ENCODE peak calls at places on chromosome X, in nine cellular contexts. N is activated CD8-positive, alpha-beta T cell treated with anti-CD3 and anti-CD28 coated beads, Interleukin-2, amount 10 ng/mL, durations not matched to agents 7 days and 5 days; F is activated T-cell treated with anti-CD3 and anti-CD28 coated beads, Interleukin-2, amount 50 U/mL, for 72 hours; C is mucosa of descending colon; U is T-cell; W is B cell; A is heart left ventricle; X is right cardiac atrium; H is K562. K is an unnamed sample.

GRCh38 chrX:137151403-137151802 is 117.6 kb upstream of the GPR101 start:
- ATAC-seq in N (no peak), F (no peak), C (no peak), U (no peak), W (no peak), A (no peak), X (no peak), H (no peak), K (no peak)

GRCh38 chrX:150736478-150736877 is 43.3 kb downstream of the MTMR1 start:
- ATAC-seq in N (no peak), F (no peak), C (no peak), U (no peak), W (peak; percentile 82), A (no peak), X (no peak), H (no peak), K (no peak)

GRCh38 chrX:49879656-49880277 is 483 bp downstream of the USP27X start:
- ATAC-seq in N (no peak), F (no peak), C (peak; percentile 7), U (peak; percentile 43), W (no peak), A (no peak), X (peak; percentile 15), H (peak; percentile 23), K (peak; percentile 4)

GRCh38 chrX:97398030-97398551 is 514.4 kb downstream of the RPA4 start:
- ATAC-seq in N (peak; percentile 47), F (peak; percentile 84), C (no peak), U (no peak), W (no peak), A (no peak), X (no peak), H (no peak), K (peak; percentile 69)

GRCh38 chrX:150200361-150200760 is 162.8 kb upstream of the MAMLD1 start:
- ATAC-seq in N (no peak), F (no peak), C (no peak), U (no peak), W (no peak), A (no peak), X (no peak), H (no peak), K (no peak)

GRCh38 chrX:43589735-43590515 is 66.2 kb upstream of the MAOA start:
- ATAC-seq in N (no peak), F (no peak), C (peak; percentile 88), U (no peak), W (no peak), A (no peak), X (peak; percentile 88), H (no peak), K (no peak)

GRCh38 chrX:155611302-155611701 is 1.4 kb downstream of the TMLHE start:
- ATAC-seq in N (no peak), F (no peak), C (no peak), U (no peak), W (no peak), A (no peak), X (no peak), H (no peak), K (no peak)

GRCh38 chrX:49838374-49838773 is 9.3 kb downstream of the PAGE4 start:
- ATAC-seq in N (no peak), F (peak; percentile 41), C (peak; percentile 58), U (no peak), W (no peak), A (no peak), X (peak; percentile 57), H (peak; percentile 73), K (no peak)

GRCh38 chrX:118418811-118419251 is 72.9 kb downstream of the WDR44 start:
- ATAC-seq in N (no peak), F (no peak), C (peak; percentile 62), U (no peak), W (no peak), A (no peak), X (no peak), H (no peak), K (no peak)

GRCh38 chrX:21658746-21659145 is 616 bp upstream of the KLHL34 start:
- ATAC-seq in N (peak; percentile 47), F (peak; percentile 53), C (peak; percentile 93), U (peak; percentile 36), W (no peak), A (peak; percentile 69), X (peak; percentile 32), H (no peak), K (peak; percentile 68)

GRCh38 chrX:132206259-132206658 is 13.0 kb downstream of the RAP2C start:
- ATAC-seq in N (no peak), F (no peak), C (no peak), U (no peak), W (no peak), A (no peak), X (no peak), H (no peak), K (no peak)

GRCh38 chrX:130402211-130402684 is 461 bp downstream of the RBMX2 start:
- ATAC-seq in N (peak; percentile 37), F (peak; percentile 16), C (peak; percentile 45), U (no peak), W (no peak), A (peak; percentile 20), X (no peak), H (peak; percentile 5), K (no peak)

GRCh38 chrX:68504237-68504636 is 5.4 kb downstream of the YIPF6 start:
- ATAC-seq in N (peak; percentile 62), F (peak; percentile 94), C (peak; percentile 50), U (peak; percentile 77), W (no peak), A (no peak), X (no peak), H (no peak), K (peak; percentile 94)

GRCh38 chrX:132750312-132751042 is 208.0 kb downstream of the HS6ST2 start:
- ATAC-seq in N (peak; percentile 23), F (peak; percentile 59), C (no peak), U (no peak), W (no peak), A (no peak), X (no peak), H (no peak), K (no peak)

GRCh38 chrX:19666950-19667349 is 151.6 kb upstream of the MAP3K15 start:
- ATAC-seq in N (no peak), F (no peak), C (no peak), U (no peak), W (no peak), A (no peak), X (no peak), H (no peak), K (peak; percentile 52)

GRCh38 chrX:132022115-132022862 is 813 bp upstream of the STK26 start:
- ATAC-seq in N (peak; percentile 2), F (peak; percentile 2), C (no peak), U (peak; percentile 21), W (peak; percentile 12), A (no peak), X (no peak), H (peak; percentile 25), K (no peak)

GRCh38 chrX:72038016-72038415 is 93.7 kb downstream of the RTL5 start:
- ATAC-seq in N (no peak), F (no peak), C (no peak), U (no peak), W (no peak), A (no peak), X (no peak), H (no peak), K (no peak)

GRCh38 chrX:21838937-21839333 is 482 bp upstream of the MBTPS2 start:
- ATAC-seq in N (no peak), F (no peak), C (peak; percentile 34), U (no peak), W (peak; percentile 13), A (peak; percentile 24), X (no peak), H (peak; percentile 5), K (no peak)

GRCh38 chrX:77061533-77061932 is 385.7 kb upstream of the FGF16 start:
- ATAC-seq in N (no peak), F (no peak), C (no peak), U (no peak), W (no peak), A (peak; percentile 39), X (peak; percentile 93), H (no peak), K (no peak)

GRCh38 chrX:119870626-119871131 is 854 bp downstream of the RNF113A start:
- ATAC-seq in N (peak; percentile 23), F (peak; percentile 17), C (peak; percentile 40), U (peak; percentile 13), W (peak; percentile 10), A (peak; percentile 41), X (peak; percentile 44), H (peak; percentile 65), K (peak; percentile 30)

GRCh38 chrX:69627744-69628143 is 11.8 kb downstream of the EDA start:
- ATAC-seq in N (no peak), F (no peak), C (no peak), U (no peak), W (no peak), A (no peak), X (no peak), H (no peak), K (peak; percentile 75)

GRCh38 chrX:19677121-19677520 is 161.8 kb upstream of the MAP3K15 start:
- ATAC-seq in N (no peak), F (no peak), C (no peak), U (no peak), W (no peak), A (no peak), X (no peak), H (no peak), K (peak; percentile 36)

GRCh38 chrX:44891642-44892041 is 18.7 kb downstream of the KDM6A start:
- ATAC-seq in N (no peak), F (no peak), C (no peak), U (no peak), W (no peak), A (no peak), X (no peak), H (no peak), K (no peak)

GRCh38 chrX:39260965-39261364 is 459.7 kb downstream of the MID1IP1 start:
- ATAC-seq in N (no peak), F (peak; percentile 64), C (peak; percentile 34), U (no peak), W (no peak), A (no peak), X (no peak), H (no peak), K (peak; percentile 61)

GRCh38 chrX:129779747-129780146 is at the start of gene SASH3:
- ATAC-seq in N (peak; percentile 45), F (peak; percentile 38), C (peak; percentile 50), U (peak; percentile 46), W (peak; percentile 48), A (peak; percentile 67), X (peak; percentile 65), H (no peak), K (peak; percentile 41)

GRCh38 chrX:29231800-29232199 is 644.6 kb downstream of the IL1RAPL1 start:
- ATAC-seq in N (no peak), F (no peak), C (no peak), U (no peak), W (no peak), A (no peak), X (no peak), H (no peak), K (no peak)

GRCh38 chrX:110004210-110004609 is 1.3 kb downstream of the TMEM164 start:
- ATAC-seq in N (no peak), F (no peak), C (peak; percentile 68), U (no peak), W (no peak), A (peak; percentile 16), X (no peak), H (no peak), K (no peak)

GRCh38 chrX:150036181-150036580 is 97.9 kb upstream of the EOLA2 start:
- ATAC-seq in N (no peak), F (no peak), C (peak; percentile 65), U (no peak), W (no peak), A (no peak), X (no peak), H (no peak), K (no peak)

GRCh38 chrX:119686087-119686639 is 6.8 kb downstream of the SEPTIN6 start:
- ATAC-seq in N (no peak), F (no peak), C (peak; percentile 48), U (no peak), W (peak; percentile 69), A (peak; percentile 29), X (no peak), H (peak; percentile 24), K (no peak)